ENCODE peak calls at places on chromosomes 13 and 19, in five cellular contexts. K, Y, P, Z and S are unnamed samples.

GRCh38 chr13:25687622-25688225 is 315.9 kb downstream of the ATP8A2 start:
- DNase-seq in K (no peak), Y (peak), P (no peak), Z (no peak), S (no peak)

GRCh38 chr19:11425719-11426457 is 6.8 kb upstream of the RGL3 start:
- DNase-seq in K (no peak), Y (no peak), P (no peak), Z (peak), S (no peak)

GRCh38 chr13:96772426-96772825 is 221.8 kb downstream of the OXGR1 start:
- DNase-seq in K (no peak), Y (no peak), P (no peak), Z (no peak), S (no peak)

GRCh38 chr19:53597023-53597422 is 34.8 kb upstream of the DPRX start:
- DNase-seq in K (no peak), Y (no peak), P (no peak), Z (no peak), S (no peak)

GRCh38 chr19:6086081-6086858 is 24.0 kb downstream of the RFX2 start:
- DNase-seq in K (no peak), Y (peak), P (no peak), Z (no peak), S (no peak)

GRCh38 chr13:95480131-95480545 is 72.4 kb upstream of the CLDN10 start:
- DNase-seq in K (no peak), Y (no peak), P (no peak), Z (no peak), S (no peak)

GRCh38 chr13:51870616-51871015 is 8.8 kb downstream of the CCDC70 start:
- DNase-seq in K (no peak), Y (no peak), P (no peak), Z (no peak), S (no peak)

GRCh38 chr19:1182727-1183126 is 8.7 kb upstream of the SBNO2 start:
- DNase-seq in K (no peak), Y (no peak), P (no peak), Z (no peak), S (no peak)

GRCh38 chr13:68390987-68391386 is 1160.9 kb upstream of the PCDH9 start:
- DNase-seq in K (no peak), Y (no peak), P (no peak), Z (no peak), S (no peak)